ENCODE peak calls at places on chromosomes 16 and 17, in nine cellular contexts. One of them, this sample, is unnamed.

GRCh38 chr16:12290868-12291267 is 314.3 kb downstream of the SNX29 start:
- DNase-seq in activated naive CD8-positive, alpha-beta T cell treated with anti-CD3 and anti-CD28 coated beads, Interleukin-2, amount 50 U/mL, for 16 hours: no peak
- DNase-seq in midbrain: no peak
- DNase-seq in AG10803: no peak
- DNase-seq in anterior cingulate cortex: no peak
- DNase-seq in naive thymus-derived CD8-positive, alpha-beta T cell: no peak
- DNase-seq in uterus: no peak
- DNase-seq in NCI-H1092: no peak
- DNase-seq in choroid plexus epithelial cell: no peak
- DNase-seq in this sample: no peak

GRCh38 chr16:4298761-4299522 is 16.9 kb upstream of the GLIS2 start:
- DNase-seq in activated naive CD8-positive, alpha-beta T cell treated with anti-CD3 and anti-CD28 coated beads, Interleukin-2, amount 50 U/mL, for 16 hours: no peak
- DNase-seq in midbrain: no peak
- DNase-seq in AG10803: peak; percentile 96
- DNase-seq in anterior cingulate cortex: no peak
- DNase-seq in naive thymus-derived CD8-positive, alpha-beta T cell: no peak
- DNase-seq in uterus: peak; percentile 81
- DNase-seq in NCI-H1092: no peak
- DNase-seq in choroid plexus epithelial cell: peak; percentile 84
- DNase-seq in this sample: no peak

GRCh38 chr16:57284206-57284951 is at the start of gene PLLP:
- DNase-seq in activated naive CD8-positive, alpha-beta T cell treated with anti-CD3 and anti-CD28 coated beads, Interleukin-2, amount 50 U/mL, for 16 hours: no peak
- DNase-seq in midbrain: peak; percentile 50
- DNase-seq in AG10803: no peak
- DNase-seq in anterior cingulate cortex: no peak
- DNase-seq in naive thymus-derived CD8-positive, alpha-beta T cell: no peak
- DNase-seq in uterus: peak; percentile 28
- DNase-seq in NCI-H1092: no peak
- DNase-seq in choroid plexus epithelial cell: peak; percentile 28
- DNase-seq in this sample: no peak

GRCh38 chr17:8007836-8008235 is 5.4 kb downstream of the GUCY2D start:
- DNase-seq in activated naive CD8-positive, alpha-beta T cell treated with anti-CD3 and anti-CD28 coated beads, Interleukin-2, amount 50 U/mL, for 16 hours: no peak
- DNase-seq in midbrain: no peak
- DNase-seq in AG10803: no peak
- DNase-seq in anterior cingulate cortex: no peak
- DNase-seq in naive thymus-derived CD8-positive, alpha-beta T cell: no peak
- DNase-seq in uterus: no peak
- DNase-seq in NCI-H1092: no peak
- DNase-seq in choroid plexus epithelial cell: no peak
- DNase-seq in this sample: no peak

GRCh38 chr17:33778505-33779398 is 476.3 kb upstream of the CCL2 start:
- DNase-seq in activated naive CD8-positive, alpha-beta T cell treated with anti-CD3 and anti-CD28 coated beads, Interleukin-2, amount 50 U/mL, for 16 hours: no peak
- DNase-seq in midbrain: peak; percentile 61
- DNase-seq in AG10803: peak; percentile 65
- DNase-seq in anterior cingulate cortex: peak; percentile 10
- DNase-seq in naive thymus-derived CD8-positive, alpha-beta T cell: peak; percentile 2
- DNase-seq in uterus: peak; percentile 31
- DNase-seq in NCI-H1092: no peak
- DNase-seq in choroid plexus epithelial cell: peak; percentile 81
- DNase-seq in this sample: no peak

GRCh38 chr17:80791758-80792284 is 199.8 kb upstream of the CHMP6 start:
- DNase-seq in activated naive CD8-positive, alpha-beta T cell treated with anti-CD3 and anti-CD28 coated beads, Interleukin-2, amount 50 U/mL, for 16 hours: no peak
- DNase-seq in midbrain: no peak
- DNase-seq in AG10803: peak; percentile 93
- DNase-seq in anterior cingulate cortex: no peak
- DNase-seq in naive thymus-derived CD8-positive, alpha-beta T cell: no peak
- DNase-seq in uterus: peak; percentile 79
- DNase-seq in NCI-H1092: no peak
- DNase-seq in choroid plexus epithelial cell: peak; percentile 98
- DNase-seq in this sample: peak; percentile 90

GRCh38 chr16:66908116-66908515 is 10.6 kb downstream of the CDH16 start:
- DNase-seq in activated naive CD8-positive, alpha-beta T cell treated with anti-CD3 and anti-CD28 coated beads, Interleukin-2, amount 50 U/mL, for 16 hours: no peak
- DNase-seq in midbrain: no peak
- DNase-seq in AG10803: no peak
- DNase-seq in anterior cingulate cortex: no peak
- DNase-seq in naive thymus-derived CD8-positive, alpha-beta T cell: no peak
- DNase-seq in uterus: no peak
- DNase-seq in NCI-H1092: no peak
- DNase-seq in choroid plexus epithelial cell: no peak
- DNase-seq in this sample: no peak

GRCh38 chr16:1210461-1210860 is 14.6 kb downstream of the TPSG1 start:
- DNase-seq in activated naive CD8-positive, alpha-beta T cell treated with anti-CD3 and anti-CD28 coated beads, Interleukin-2, amount 50 U/mL, for 16 hours: no peak
- DNase-seq in midbrain: no peak
- DNase-seq in AG10803: no peak
- DNase-seq in anterior cingulate cortex: no peak
- DNase-seq in naive thymus-derived CD8-positive, alpha-beta T cell: no peak
- DNase-seq in uterus: no peak
- DNase-seq in NCI-H1092: no peak
- DNase-seq in choroid plexus epithelial cell: no peak
- DNase-seq in this sample: no peak

GRCh38 chr16:75279277-75279676 is 27.9 kb upstream of the BCAR1 start:
- DNase-seq in activated naive CD8-positive, alpha-beta T cell treated with anti-CD3 and anti-CD28 coated beads, Interleukin-2, amount 50 U/mL, for 16 hours: no peak
- DNase-seq in midbrain: peak; percentile 11
- DNase-seq in AG10803: peak; percentile 28
- DNase-seq in anterior cingulate cortex: no peak
- DNase-seq in naive thymus-derived CD8-positive, alpha-beta T cell: no peak
- DNase-seq in uterus: no peak
- DNase-seq in NCI-H1092: peak; percentile 36
- DNase-seq in choroid plexus epithelial cell: no peak
- DNase-seq in this sample: no peak

GRCh38 chr17:59527325-59527917 is 38.0 kb upstream of the DHX40 start:
- DNase-seq in activated naive CD8-positive, alpha-beta T cell treated with anti-CD3 and anti-CD28 coated beads, Interleukin-2, amount 50 U/mL, for 16 hours: no peak
- DNase-seq in midbrain: no peak
- DNase-seq in AG10803: no peak
- DNase-seq in anterior cingulate cortex: no peak
- DNase-seq in naive thymus-derived CD8-positive, alpha-beta T cell: no peak
- DNase-seq in uterus: no peak
- DNase-seq in NCI-H1092: no peak
- DNase-seq in choroid plexus epithelial cell: no peak
- DNase-seq in this sample: no peak

GRCh38 chr16:80775450-80775849 is 28.9 kb downstream of the CDYL2 start:
- DNase-seq in activated naive CD8-positive, alpha-beta T cell treated with anti-CD3 and anti-CD28 coated beads, Interleukin-2, amount 50 U/mL, for 16 hours: no peak
- DNase-seq in midbrain: no peak
- DNase-seq in AG10803: no peak
- DNase-seq in anterior cingulate cortex: no peak
- DNase-seq in naive thymus-derived CD8-positive, alpha-beta T cell: no peak
- DNase-seq in uterus: no peak
- DNase-seq in NCI-H1092: no peak
- DNase-seq in choroid plexus epithelial cell: no peak
- DNase-seq in this sample: no peak

GRCh38 chr17:70390059-70390458 is 220.7 kb downstream of the KCNJ2 start:
- DNase-seq in activated naive CD8-positive, alpha-beta T cell treated with anti-CD3 and anti-CD28 coated beads, Interleukin-2, amount 50 U/mL, for 16 hours: no peak
- DNase-seq in midbrain: no peak
- DNase-seq in AG10803: no peak
- DNase-seq in anterior cingulate cortex: no peak
- DNase-seq in naive thymus-derived CD8-positive, alpha-beta T cell: no peak
- DNase-seq in uterus: no peak
- DNase-seq in NCI-H1092: no peak
- DNase-seq in choroid plexus epithelial cell: no peak
- DNase-seq in this sample: no peak

GRCh38 chr17:34996422-34997029 is 16.2 kb downstream of the LIG3 start:
- DNase-seq in activated naive CD8-positive, alpha-beta T cell treated with anti-CD3 and anti-CD28 coated beads, Interleukin-2, amount 50 U/mL, for 16 hours: no peak
- DNase-seq in midbrain: no peak
- DNase-seq in AG10803: no peak
- DNase-seq in anterior cingulate cortex: no peak
- DNase-seq in naive thymus-derived CD8-positive, alpha-beta T cell: no peak
- DNase-seq in uterus: no peak
- DNase-seq in NCI-H1092: no peak
- DNase-seq in choroid plexus epithelial cell: no peak
- DNase-seq in this sample: no peak

GRCh38 chr17:81366648-81367047 is 28.6 kb upstream of the BAHCC1 start:
- DNase-seq in activated naive CD8-positive, alpha-beta T cell treated with anti-CD3 and anti-CD28 coated beads, Interleukin-2, amount 50 U/mL, for 16 hours: no peak
- DNase-seq in midbrain: no peak
- DNase-seq in AG10803: no peak
- DNase-seq in anterior cingulate cortex: no peak
- DNase-seq in naive thymus-derived CD8-positive, alpha-beta T cell: no peak
- DNase-seq in uterus: no peak
- DNase-seq in NCI-H1092: no peak
- DNase-seq in choroid plexus epithelial cell: no peak
- DNase-seq in this sample: no peak

GRCh38 chr17:45334231-45334630 is 17.4 kb upstream of the MAP3K14 start:
- DNase-seq in activated naive CD8-positive, alpha-beta T cell treated with anti-CD3 and anti-CD28 coated beads, Interleukin-2, amount 50 U/mL, for 16 hours: no peak
- DNase-seq in midbrain: no peak
- DNase-seq in AG10803: no peak
- DNase-seq in anterior cingulate cortex: no peak
- DNase-seq in naive thymus-derived CD8-positive, alpha-beta T cell: no peak
- DNase-seq in uterus: no peak
- DNase-seq in NCI-H1092: peak; percentile 24
- DNase-seq in choroid plexus epithelial cell: no peak
- DNase-seq in this sample: peak; percentile 41

GRCh38 chr17:8137645-8138342 is 13.9 kb upstream of the HES7 start:
- DNase-seq in activated naive CD8-positive, alpha-beta T cell treated with anti-CD3 and anti-CD28 coated beads, Interleukin-2, amount 50 U/mL, for 16 hours: no peak
- DNase-seq in midbrain: no peak
- DNase-seq in AG10803: no peak
- DNase-seq in anterior cingulate cortex: no peak
- DNase-seq in naive thymus-derived CD8-positive, alpha-beta T cell: no peak
- DNase-seq in uterus: no peak
- DNase-seq in NCI-H1092: no peak
- DNase-seq in choroid plexus epithelial cell: no peak
- DNase-seq in this sample: no peak

GRCh38 chr16:84730406-84731106 is 30.8 kb downstream of the USP10 start:
- DNase-seq in activated naive CD8-positive, alpha-beta T cell treated with anti-CD3 and anti-CD28 coated beads, Interleukin-2, amount 50 U/mL, for 16 hours: no peak
- DNase-seq in midbrain: peak; percentile 31
- DNase-seq in AG10803: peak; percentile 91
- DNase-seq in anterior cingulate cortex: no peak
- DNase-seq in naive thymus-derived CD8-positive, alpha-beta T cell: no peak
- DNase-seq in uterus: peak; percentile 44
- DNase-seq in NCI-H1092: no peak
- DNase-seq in choroid plexus epithelial cell: peak; percentile 97
- DNase-seq in this sample: peak; percentile 29

GRCh38 chr16:85523602-85524364 is 89.3 kb upstream of the GSE1 start:
- DNase-seq in activated naive CD8-positive, alpha-beta T cell treated with anti-CD3 and anti-CD28 coated beads, Interleukin-2, amount 50 U/mL, for 16 hours: no peak
- DNase-seq in midbrain: no peak
- DNase-seq in AG10803: peak; percentile 29
- DNase-seq in anterior cingulate cortex: no peak
- DNase-seq in naive thymus-derived CD8-positive, alpha-beta T cell: no peak
- DNase-seq in uterus: no peak
- DNase-seq in NCI-H1092: peak; percentile 70
- DNase-seq in choroid plexus epithelial cell: peak; percentile 85
- DNase-seq in this sample: no peak

GRCh38 chr17:18129041-18129502 is 20.5 kb downstream of the MYO15A start:
- DNase-seq in activated naive CD8-positive, alpha-beta T cell treated with anti-CD3 and anti-CD28 coated beads, Interleukin-2, amount 50 U/mL, for 16 hours: no peak
- DNase-seq in midbrain: peak; percentile 20
- DNase-seq in AG10803: peak; percentile 25
- DNase-seq in anterior cingulate cortex: peak; percentile 40
- DNase-seq in naive thymus-derived CD8-positive, alpha-beta T cell: no peak
- DNase-seq in uterus: no peak
- DNase-seq in NCI-H1092: no peak
- DNase-seq in choroid plexus epithelial cell: peak; percentile 63
- DNase-seq in this sample: no peak

GRCh38 chr16:50295541-50296132 is 29.3 kb downstream of the ADCY7 start:
- DNase-seq in activated naive CD8-positive, alpha-beta T cell treated with anti-CD3 and anti-CD28 coated beads, Interleukin-2, amount 50 U/mL, for 16 hours: no peak
- DNase-seq in midbrain: no peak
- DNase-seq in AG10803: no peak
- DNase-seq in anterior cingulate cortex: no peak
- DNase-seq in naive thymus-derived CD8-positive, alpha-beta T cell: no peak
- DNase-seq in uterus: no peak
- DNase-seq in NCI-H1092: no peak
- DNase-seq in choroid plexus epithelial cell: no peak
- DNase-seq in this sample: no peak

GRCh38 chr17:21125862-21126261 is 902 bp upstream of the DHRS7B start:
- DNase-seq in activated naive CD8-positive, alpha-beta T cell treated with anti-CD3 and anti-CD28 coated beads, Interleukin-2, amount 50 U/mL, for 16 hours: peak; percentile 6
- DNase-seq in midbrain: no peak
- DNase-seq in AG10803: no peak
- DNase-seq in anterior cingulate cortex: no peak
- DNase-seq in naive thymus-derived CD8-positive, alpha-beta T cell: peak; percentile 54
- DNase-seq in uterus: no peak
- DNase-seq in NCI-H1092: no peak
- DNase-seq in choroid plexus epithelial cell: no peak
- DNase-seq in this sample: no peak

GRCh38 chr17:72060084-72060483 is 60.7 kb upstream of the SOX9 start:
- DNase-seq in activated naive CD8-positive, alpha-beta T cell treated with anti-CD3 and anti-CD28 coated beads, Interleukin-2, amount 50 U/mL, for 16 hours: no peak
- DNase-seq in midbrain: no peak
- DNase-seq in AG10803: no peak
- DNase-seq in anterior cingulate cortex: no peak
- DNase-seq in naive thymus-derived CD8-positive, alpha-beta T cell: no peak
- DNase-seq in uterus: no peak
- DNase-seq in NCI-H1092: no peak
- DNase-seq in choroid plexus epithelial cell: no peak
- DNase-seq in this sample: no peak

GRCh38 chr16:88743693-88744519 is 37.6 kb downstream of the CTU2 start:
- DNase-seq in activated naive CD8-positive, alpha-beta T cell treated with anti-CD3 and anti-CD28 coated beads, Interleukin-2, amount 50 U/mL, for 16 hours: peak; percentile 58
- DNase-seq in midbrain: peak; percentile 60
- DNase-seq in AG10803: peak; percentile 58
- DNase-seq in anterior cingulate cortex: peak; percentile 7
- DNase-seq in naive thymus-derived CD8-positive, alpha-beta T cell: peak; percentile 52
- DNase-seq in uterus: peak; percentile 77
- DNase-seq in NCI-H1092: peak; percentile 61
- DNase-seq in choroid plexus epithelial cell: peak; percentile 67
- DNase-seq in this sample: peak; percentile 86

GRCh38 chr16:34801875-34802274 is 1342.5 kb downstream of the TP53TG3F start:
- DNase-seq in activated naive CD8-positive, alpha-beta T cell treated with anti-CD3 and anti-CD28 coated beads, Interleukin-2, amount 50 U/mL, for 16 hours: no peak
- DNase-seq in midbrain: no peak
- DNase-seq in AG10803: no peak
- DNase-seq in anterior cingulate cortex: no peak
- DNase-seq in naive thymus-derived CD8-positive, alpha-beta T cell: no peak
- DNase-seq in uterus: no peak
- DNase-seq in NCI-H1092: no peak
- DNase-seq in choroid plexus epithelial cell: no peak
- DNase-seq in this sample: no peak

GRCh38 chr16:3281222-3281621 is 2.1 kb upstream of the ZNF263 start:
- DNase-seq in activated naive CD8-positive, alpha-beta T cell treated with anti-CD3 and anti-CD28 coated beads, Interleukin-2, amount 50 U/mL, for 16 hours: no peak
- DNase-seq in midbrain: no peak
- DNase-seq in AG10803: no peak
- DNase-seq in anterior cingulate cortex: no peak
- DNase-seq in naive thymus-derived CD8-positive, alpha-beta T cell: no peak
- DNase-seq in uterus: no peak
- DNase-seq in NCI-H1092: no peak
- DNase-seq in choroid plexus epithelial cell: no peak
- DNase-seq in this sample: no peak

GRCh38 chr17:7114241-7114874 is at the start of gene ASGR2:
- DNase-seq in activated naive CD8-positive, alpha-beta T cell treated with anti-CD3 and anti-CD28 coated beads, Interleukin-2, amount 50 U/mL, for 16 hours: no peak
- DNase-seq in midbrain: no peak
- DNase-seq in AG10803: no peak
- DNase-seq in anterior cingulate cortex: no peak
- DNase-seq in naive thymus-derived CD8-positive, alpha-beta T cell: no peak
- DNase-seq in uterus: no peak
- DNase-seq in NCI-H1092: no peak
- DNase-seq in choroid plexus epithelial cell: no peak
- DNase-seq in this sample: no peak

GRCh38 chr17:66175892-66176291 is 16.0 kb downstream of the CEP112 start:
- DNase-seq in activated naive CD8-positive, alpha-beta T cell treated with anti-CD3 and anti-CD28 coated beads, Interleukin-2, amount 50 U/mL, for 16 hours: no peak
- DNase-seq in midbrain: no peak
- DNase-seq in AG10803: no peak
- DNase-seq in anterior cingulate cortex: no peak
- DNase-seq in naive thymus-derived CD8-positive, alpha-beta T cell: no peak
- DNase-seq in uterus: no peak
- DNase-seq in NCI-H1092: no peak
- DNase-seq in choroid plexus epithelial cell: no peak
- DNase-seq in this sample: no peak

GRCh38 chr17:38702900-38703741 is 2.0 kb upstream of the MLLT6 start:
- DNase-seq in activated naive CD8-positive, alpha-beta T cell treated with anti-CD3 and anti-CD28 coated beads, Interleukin-2, amount 50 U/mL, for 16 hours: no peak
- DNase-seq in midbrain: peak; percentile 44
- DNase-seq in AG10803: no peak
- DNase-seq in anterior cingulate cortex: no peak
- DNase-seq in naive thymus-derived CD8-positive, alpha-beta T cell: no peak
- DNase-seq in uterus: no peak
- DNase-seq in NCI-H1092: no peak
- DNase-seq in choroid plexus epithelial cell: no peak
- DNase-seq in this sample: no peak

GRCh38 chr17:58669853-58670252 is 22.0 kb downstream of the TEX14 start:
- DNase-seq in activated naive CD8-positive, alpha-beta T cell treated with anti-CD3 and anti-CD28 coated beads, Interleukin-2, amount 50 U/mL, for 16 hours: no peak
- DNase-seq in midbrain: no peak
- DNase-seq in AG10803: no peak
- DNase-seq in anterior cingulate cortex: no peak
- DNase-seq in naive thymus-derived CD8-positive, alpha-beta T cell: no peak
- DNase-seq in uterus: no peak
- DNase-seq in NCI-H1092: no peak
- DNase-seq in choroid plexus epithelial cell: no peak
- DNase-seq in this sample: no peak

GRCh38 chr16:74736531-74737157 is 36.0 kb upstream of the MLKL start:
- DNase-seq in activated naive CD8-positive, alpha-beta T cell treated with anti-CD3 and anti-CD28 coated beads, Interleukin-2, amount 50 U/mL, for 16 hours: no peak
- DNase-seq in midbrain: no peak
- DNase-seq in AG10803: no peak
- DNase-seq in anterior cingulate cortex: no peak
- DNase-seq in naive thymus-derived CD8-positive, alpha-beta T cell: no peak
- DNase-seq in uterus: no peak
- DNase-seq in NCI-H1092: no peak
- DNase-seq in choroid plexus epithelial cell: no peak
- DNase-seq in this sample: no peak

GRCh38 chr17:27473190-27473747 is 17.0 kb downstream of the KSR1 start:
- DNase-seq in activated naive CD8-positive, alpha-beta T cell treated with anti-CD3 and anti-CD28 coated beads, Interleukin-2, amount 50 U/mL, for 16 hours: no peak
- DNase-seq in midbrain: no peak
- DNase-seq in AG10803: no peak
- DNase-seq in anterior cingulate cortex: no peak
- DNase-seq in naive thymus-derived CD8-positive, alpha-beta T cell: no peak
- DNase-seq in uterus: no peak
- DNase-seq in NCI-H1092: no peak
- DNase-seq in choroid plexus epithelial cell: no peak
- DNase-seq in this sample: no peak

This sample was measured in ascending aorta.